ENCODE peak calls at places on chromosomes 7 and 10, in eight cellular contexts. O is GM10248, N is neural progenitor cell, L is nephron progenitor cell, J is right lobe of liver, Y is transverse colon, W is IMR-90, P is fibroblast of the aortic adventitia. S is an unnamed sample.

GRCh38 chr7:130369110-130369711 is 11.1 kb upstream of the CPA1 start:
- DNase-seq in O (no peak), N (no peak), L (no peak), J (peak; percentile 33), Y (no peak), W (peak; percentile 75), P (peak; percentile 78), S (peak; percentile 37)

GRCh38 chr7:45104844-45105587 is 6.5 kb downstream of the TBRG4 start:
- DNase-seq in O (no peak), N (no peak), L (no peak), J (no peak), Y (no peak), W (no peak), P (no peak), S (no peak)

GRCh38 chr10:49347827-49348226 is 48.1 kb downstream of the DRGX start:
- DNase-seq in O (no peak), N (no peak), L (no peak), J (no peak), Y (no peak), W (no peak), P (no peak), S (no peak)

GRCh38 chr10:61961278-61961677 is 59.8 kb downstream of the ARID5B start:
- DNase-seq in O (peak; percentile 26), N (no peak), L (no peak), J (no peak), Y (no peak), W (no peak), P (no peak), S (no peak)

GRCh38 chr7:101172854-101173751 is 7.0 kb downstream of the NAT16 start:
- DNase-seq in O (no peak), N (no peak), L (no peak), J (peak; percentile 86), Y (peak; percentile 68), W (peak; percentile 71), P (peak; percentile 58), S (peak; percentile 70)

GRCh38 chr10:102691701-102692100 is 22.5 kb downstream of the ARL3 start:
- DNase-seq in O (no peak), N (no peak), L (no peak), J (no peak), Y (no peak), W (peak; percentile 49), P (peak; percentile 41), S (no peak)

GRCh38 chr10:53075469-53075868 is 302.9 kb upstream of the MBL2 start:
- DNase-seq in O (no peak), N (no peak), L (no peak), J (no peak), Y (no peak), W (no peak), P (no peak), S (no peak)

GRCh38 chr10:22475857-22476600 is 130.7 kb downstream of the SPAG6 start:
- DNase-seq in O (peak; percentile 54), N (peak; percentile 82), L (peak; percentile 65), J (peak; percentile 22), Y (peak; percentile 14), W (no peak), P (no peak), S (no peak)

GRCh38 chr7:121395494-121395960 is 581 bp downstream of the FAM3C start:
- DNase-seq in O (peak; percentile 19), N (peak; percentile 70), L (no peak), J (peak; percentile 59), Y (peak; percentile 51), W (peak; percentile 13), P (peak; percentile 23), S (no peak)

GRCh38 chr10:5565671-5566581 is 41.2 kb downstream of the CALML3 start:
- DNase-seq in O (no peak), N (no peak), L (no peak), J (no peak), Y (peak; percentile 5), W (peak; percentile 84), P (no peak), S (peak; percentile 81)

GRCh38 chr7:136925049-136925448 is 56.6 kb downstream of the CHRM2 start:
- DNase-seq in O (no peak), N (no peak), L (no peak), J (no peak), Y (no peak), W (peak; percentile 74), P (peak; percentile 43), S (no peak)

GRCh38 chr7:29408841-29409243 is 154.8 kb upstream of the PRR15 start:
- DNase-seq in O (peak; percentile 66), N (peak; percentile 79), L (peak; percentile 67), J (no peak), Y (peak; percentile 48), W (peak; percentile 63), P (peak; percentile 87), S (peak; percentile 82)

GRCh38 chr7:7157177-7157886 is 25.0 kb upstream of the C1GALT1 start:
- DNase-seq in O (no peak), N (no peak), L (no peak), J (no peak), Y (peak; percentile 17), W (peak; percentile 58), P (peak; percentile 84), S (peak; percentile 79)

GRCh38 chr10:78944658-78945333 is 124.0 kb upstream of the ZMIZ1 start:
- DNase-seq in O (no peak), N (no peak), L (no peak), J (no peak), Y (peak; percentile 56), W (peak; percentile 98), P (peak; percentile 98), S (peak; percentile 94)

GRCh38 chr7:112410087-112410486 is 40.2 kb upstream of the IFRD1 start:
- DNase-seq in O (no peak), N (no peak), L (no peak), J (no peak), Y (no peak), W (peak; percentile 66), P (peak; percentile 40), S (no peak)

GRCh38 chr10:34109952-34110702 is 705.0 kb downstream of the PARD3 start:
- DNase-seq in O (no peak), N (peak; percentile 20), L (no peak), J (no peak), Y (no peak), W (peak; percentile 95), P (peak; percentile 41), S (peak; percentile 81)

GRCh38 chr7:75965617-75966016 is 28.8 kb downstream of the TMEM120A start:
- DNase-seq in O (no peak), N (no peak), L (no peak), J (no peak), Y (no peak), W (no peak), P (no peak), S (no peak)

GRCh38 chr10:63671317-63671937 is 150.2 kb downstream of the REEP3 start:
- DNase-seq in O (no peak), N (no peak), L (no peak), J (no peak), Y (no peak), W (peak; percentile 78), P (peak; percentile 82), S (peak; percentile 54)
- TF ChIP-seq CTCF in O (no peak), N (no peak), L (no peak), J (no peak), Y (no peak), W (no peak), P (no peak), S (peak; percentile 5)

DNA sequence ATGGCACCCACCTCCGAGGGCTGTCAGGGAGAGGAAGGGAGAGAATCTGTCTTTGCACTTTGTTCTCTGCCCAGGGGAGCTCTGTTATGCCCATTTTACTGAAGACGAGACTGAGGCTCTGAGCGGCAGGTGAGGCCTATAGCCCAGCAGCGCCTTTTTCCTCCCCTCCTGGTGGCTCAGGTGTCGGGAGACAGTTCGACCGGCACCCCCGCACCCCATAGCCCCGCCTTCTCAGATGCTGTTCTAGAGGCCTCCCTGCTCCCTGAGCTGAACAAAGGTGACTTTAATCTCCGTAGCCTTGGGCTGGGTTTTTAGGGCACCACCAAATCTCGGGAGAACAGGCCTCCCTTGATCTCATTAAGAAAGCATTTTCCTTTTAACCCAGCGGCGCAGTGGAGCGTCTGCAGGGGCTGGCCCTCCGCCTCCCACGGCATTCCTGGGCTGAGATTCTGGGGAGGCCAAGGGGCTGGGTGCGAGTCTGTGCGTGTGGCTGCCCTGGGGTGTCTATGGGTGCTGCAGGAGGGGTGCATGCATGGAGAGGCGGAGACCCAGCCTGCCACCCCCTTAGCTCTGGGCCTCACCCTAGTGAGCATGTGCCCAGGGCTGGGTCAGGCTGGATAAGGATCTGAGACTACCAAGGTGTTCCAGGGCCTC is 3.3 kb downstream of the LFNG start:
- DNase-seq in O (no peak), N (peak; percentile 88), L (no peak), J (no peak), Y (peak; percentile 80), W (no peak), P (no peak), S (peak; percentile 79)
- TF ChIP-seq CTCF in O (no peak), N (no peak), L (no peak), J (no peak), Y (no peak), W (no peak), P (no peak), S (no peak)

GRCh38 chr10:122565766-122566206 is 5.2 kb downstream of the DMBT1 start:
- DNase-seq in O (peak; percentile 52), N (peak; percentile 83), L (peak; percentile 83), J (peak; percentile 69), Y (peak; percentile 83), W (peak; percentile 79), P (peak; percentile 92), S (peak; percentile 60)

GRCh38 chr10:122564980-122565379 is 4.4 kb downstream of the DMBT1 start:
- DNase-seq in O (no peak), N (no peak), L (no peak), J (no peak), Y (no peak), W (no peak), P (no peak), S (no peak)

GRCh38 chr10:122566632-122567031 is 6.1 kb downstream of the DMBT1 start:
- DNase-seq in O (no peak), N (no peak), L (no peak), J (no peak), Y (no peak), W (no peak), P (no peak), S (no peak)

GRCh38 chr10:122568551-122568950 is 8.0 kb downstream of the DMBT1 start:
- DNase-seq in O (no peak), N (no peak), L (no peak), J (no peak), Y (no peak), W (no peak), P (no peak), S (no peak)

GRCh38 chr10:122567056-122567660 is 6.6 kb downstream of the DMBT1 start:
- DNase-seq in O (peak; percentile 41), N (peak; percentile 39), L (peak; percentile 37), J (no peak), Y (peak; percentile 30), W (no peak), P (peak; percentile 10), S (no peak)
- TF ChIP-seq CTCF in O (peak; percentile 39), N (peak; percentile 64), L (peak; percentile 52), J (peak; percentile 54), Y (peak; percentile 53), W (peak; percentile 41), P (peak; percentile 63), S (peak; percentile 88)

DNA sequence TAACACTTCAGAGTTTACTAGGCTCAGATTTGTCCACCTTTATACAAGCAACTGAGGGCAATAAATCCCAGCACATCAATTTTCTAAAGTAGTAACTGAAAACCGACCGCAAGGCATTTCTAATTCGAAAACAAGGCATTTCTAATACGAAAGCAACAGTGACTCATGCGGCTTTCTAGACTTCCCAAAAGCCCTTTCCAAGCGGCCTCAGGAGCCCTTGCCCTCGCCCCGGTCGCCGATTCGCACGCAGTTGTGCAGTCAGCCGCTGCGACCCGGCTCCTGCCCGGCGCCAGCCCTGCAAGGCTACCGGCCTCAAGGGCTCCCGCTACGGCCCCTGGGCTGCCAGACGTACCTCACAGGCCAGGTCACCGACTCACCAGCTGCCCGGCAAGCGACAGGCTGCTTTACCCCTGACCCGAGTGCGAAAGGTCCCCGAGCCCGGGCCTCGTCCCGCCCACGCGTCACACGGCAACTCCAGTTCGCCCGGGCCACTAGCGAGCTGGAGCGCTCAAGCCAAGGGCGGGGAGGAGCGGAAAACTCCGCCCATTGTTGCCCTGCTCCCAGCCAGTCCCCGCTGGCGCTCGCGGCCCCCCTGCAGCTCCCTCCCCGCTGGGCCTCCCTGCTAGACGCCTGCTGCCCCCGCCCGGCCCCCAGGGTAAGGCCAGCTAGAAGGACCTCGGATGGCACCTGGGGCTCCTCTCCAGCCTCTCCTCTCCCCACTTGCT is 7.3 kb downstream of the NCOA4 start:
- DNase-seq in O (peak; percentile 89), N (peak; percentile 93), L (peak; percentile 94), J (peak; percentile 99), Y (peak; percentile 93), W (peak; percentile 93), P (peak; percentile 91), S (peak; percentile 90)
- TF ChIP-seq CTCF in O (peak; percentile 62), N (no peak), L (peak; percentile 19), J (peak; percentile 37), Y (no peak), W (peak; percentile 35), P (peak; percentile 43), S (peak; percentile 54)